ENCODE peak calls at places on chromosomes 11 and 22, in nine cellular contexts. K is hepatocyte; A is esophagus squamous epithelium; Z is AG04449; V is fibroblast of the aortic adventitia; L is activated CD8-positive, alpha-beta T cell treated with anti-CD3 and anti-CD28 coated beads for 36 hours; E is bronchial epithelial cell; M is fibroblast of lung; N is tibial artery. S is an unnamed sample.

GRCh38 chr11:57568330-57568766 is 876 bp upstream of the UBE2L6 start:
- DNase-seq in Z (no peak), A (no peak), V (peak), N (peak), M (peak), E (peak), L (peak), K (peak), S (no peak)

GRCh38 chr22:31607696-31608095 is 54.3 kb downstream of the PISD start:
- DNase-seq in L (no peak), V (no peak), E (no peak), K (no peak), Z (no peak), M (no peak), N (no peak), A (no peak), S (no peak)

GRCh38 chr11:63705526-63705925 is 24.2 kb downstream of the RTN3 start:
- DNase-seq in K (no peak), A (no peak), L (no peak), N (no peak), Z (no peak), M (no peak), E (no peak), V (no peak), S (no peak)

GRCh38 chr11:5967708-5968107 is 586 bp downstream of the OR56A5 start:
- DNase-seq in L (no peak), A (no peak), M (no peak), Z (no peak), V (no peak), K (no peak), N (no peak), E (peak), S (no peak)

GRCh38 chr22:39091136-39092081 is 5.6 kb upstream of the APOBEC3H start:
- DNase-seq in N (no peak), L (no peak), E (no peak), V (no peak), Z (no peak), K (no peak), M (no peak), A (no peak), S (no peak)

GRCh38 chr11:5245155-5245554 is 4.5 kb downstream of the HBG1 start:
- DNase-seq in K (no peak), M (no peak), V (no peak), Z (no peak), E (no peak), A (no peak), N (no peak), L (no peak), S (no peak)

GRCh38 chr11:1773131-1773510 is 9.4 kb upstream of the CTSD start:
- DNase-seq in V (no peak), E (no peak), K (no peak), N (peak), Z (no peak), A (no peak), L (no peak), M (no peak), S (no peak)

GRCh38 chr11:32447252-32447651 is 11.9 kb upstream of the WT1 start:
- DNase-seq in K (no peak), M (no peak), V (no peak), L (no peak), E (no peak), A (no peak), N (no peak), Z (no peak), S (no peak)

GRCh38 chr11:59145534-59145933 is 2.9 kb downstream of the FAM111A start:
- DNase-seq in E (peak), A (no peak), K (no peak), M (no peak), V (peak), N (no peak), Z (peak), L (no peak), S (no peak)

GRCh38 chr11:69657911-69658605 is 17.1 kb downstream of the LTO1 start:
- DNase-seq in V (no peak), L (no peak), A (no peak), N (peak), K (peak), Z (no peak), M (peak), E (no peak), S (peak)
- TF ChIP-seq CTCF in V (no peak), L (no peak), A (no peak), N (no peak), K (no peak), Z (no peak), M (no peak), E (no peak), S (no peak)

DNA sequence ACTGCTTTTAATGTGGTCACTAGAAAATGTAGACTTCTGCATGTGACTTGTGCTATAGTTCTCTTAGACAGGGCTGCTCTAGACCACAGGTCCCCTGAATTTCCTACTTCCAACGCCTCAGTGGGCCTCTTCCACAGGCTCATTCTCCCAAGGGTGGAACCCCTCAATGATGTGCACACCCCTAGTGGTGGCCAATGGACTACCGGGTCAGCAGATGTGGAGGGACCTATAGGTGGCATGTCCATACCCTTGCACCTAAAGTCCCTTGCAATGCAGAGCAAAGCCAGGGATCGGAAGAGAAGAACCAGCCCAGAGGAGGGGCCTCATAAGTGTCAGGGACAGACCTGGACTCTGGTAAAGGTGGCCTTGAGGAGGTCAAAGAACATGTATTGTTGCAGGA is 20.0 kb downstream of the MMP13 start:
- DNase-seq in N (no peak), Z (no peak), A (no peak), V (no peak), L (no peak), M (no peak), E (no peak), K (no peak), S (no peak)
- TF ChIP-seq CTCF in N (no peak), Z (no peak), A (no peak), V (peak), L (no peak), M (peak), E (no peak), K (no peak), S (peak)

GRCh38 chr11:41201156-41201555 is 258.3 kb downstream of the LRRC4C start:
- DNase-seq in L (peak), M (peak), N (no peak), V (no peak), Z (no peak), A (no peak), E (peak), K (peak), S (peak)
- TF ChIP-seq CTCF in L (no peak), M (peak), N (no peak), V (no peak), Z (peak), A (peak), E (peak), K (peak), S (peak)

GRCh38 chr11:95704865-95705264 is 84.7 kb downstream of the FAM76B start:
- DNase-seq in N (no peak), K (no peak), M (no peak), L (no peak), V (no peak), A (no peak), E (no peak), Z (no peak), S (no peak)

GRCh38 chr11:95708681-95709080 is 80.9 kb downstream of the FAM76B start:
- DNase-seq in Z (no peak), M (no peak), V (no peak), N (no peak), L (no peak), K (no peak), A (no peak), E (no peak), S (no peak)

GRCh38 chr11:95706974-95707387 is 82.6 kb downstream of the FAM76B start:
- DNase-seq in L (no peak), N (no peak), K (no peak), A (no peak), E (no peak), V (no peak), M (no peak), Z (no peak), S (no peak)

GRCh38 chr11:95703059-95703458 is 86.5 kb downstream of the FAM76B start:
- DNase-seq in M (no peak), K (no peak), E (no peak), N (no peak), L (peak), Z (no peak), A (no peak), V (no peak), S (no peak)

GRCh38 chr11:95705485-95706124 is 84.0 kb downstream of the FAM76B start:
- DNase-seq in K (peak), N (peak), M (peak), L (peak), A (peak), V (peak), E (peak), Z (peak), S (peak)
- TF ChIP-seq CTCF in K (peak), N (peak), M (peak), L (peak), A (peak), V (peak), E (peak), Z (peak), S (peak)

DNA sequence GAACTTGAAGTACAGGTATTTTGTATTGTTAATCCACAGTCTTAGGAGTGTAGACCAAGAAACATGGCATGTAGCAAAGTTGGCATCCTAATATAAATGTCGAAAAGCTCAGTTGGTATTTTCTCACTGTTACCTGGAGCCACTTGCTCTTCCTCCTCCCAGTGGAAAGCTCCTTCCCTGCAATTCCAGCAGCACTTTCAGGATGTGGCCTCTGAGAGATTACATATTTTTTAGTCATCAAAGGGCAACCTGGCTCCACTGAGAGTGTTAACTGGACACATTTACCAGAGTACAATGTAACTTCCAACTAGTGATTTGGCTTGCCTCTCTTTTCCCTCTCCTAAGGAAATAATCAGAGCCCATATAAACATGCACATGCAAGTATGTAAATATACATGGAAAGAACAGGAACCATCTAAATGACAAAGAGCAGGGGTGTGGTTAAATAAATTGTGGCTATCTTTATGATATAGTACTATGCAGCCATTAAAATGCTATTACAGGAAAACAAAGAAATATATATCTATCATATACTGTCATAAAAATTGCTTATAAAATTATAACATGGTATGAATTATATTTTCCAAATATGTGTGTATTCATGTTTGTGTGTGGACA is 14.2 kb upstream of the EED start:
- DNase-seq in K (no peak), Z (no peak), L (no peak), V (no peak), A (no peak), E (peak), N (no peak), M (peak), S (no peak)
- TF ChIP-seq CTCF in K (no peak), Z (no peak), L (no peak), V (no peak), A (peak), E (no peak), N (no peak), M (no peak), S (no peak)

GRCh38 chr11:35781342-35782171 is 119.0 kb downstream of the TRIM44 start:
- DNase-seq in K (no peak), N (no peak), M (peak), A (no peak), L (no peak), Z (peak), E (peak), V (peak), S (no peak)
- TF ChIP-seq CTCF in K (no peak), N (no peak), M (no peak), A (no peak), L (no peak), Z (no peak), E (no peak), V (no peak), S (no peak)

GRCh38 chr11:65478411-65479183 is 20.2 kb upstream of the MALAT1 start:
- DNase-seq in M (peak), N (peak), L (no peak), E (no peak), A (no peak), Z (no peak), K (peak), V (peak), S (no peak)

GRCh38 chr11:65476632-65477270 is 22.1 kb upstream of the MALAT1 start:
- DNase-seq in K (peak), M (no peak), Z (no peak), N (peak), V (peak), A (no peak), L (no peak), E (no peak), S (no peak)

GRCh38 chr11:65473275-65473860 is 25.5 kb upstream of the MALAT1 start:
- DNase-seq in N (no peak), A (no peak), V (no peak), Z (no peak), K (no peak), M (peak), L (no peak), E (no peak), S (no peak)

GRCh38 chr11:65479184-65480145 is 19.4 kb upstream of the MALAT1 start:
- DNase-seq in K (peak), Z (peak), L (no peak), E (no peak), M (peak), N (peak), A (no peak), V (peak), S (no peak)

GRCh38 chr11:65477271-65478029 is 21.4 kb upstream of the MALAT1 start:
- DNase-seq in K (peak), V (peak), M (peak), A (peak), E (peak), Z (no peak), N (peak), L (peak), S (peak)
- TF ChIP-seq CTCF in K (no peak), V (no peak), M (no peak), A (no peak), E (no peak), Z (no peak), N (peak), L (no peak), S (no peak)

GRCh38 chr11:26134481-26135355 is 197.2 kb upstream of the ANO3 start:
- DNase-seq in N (no peak), V (peak), Z (no peak), E (peak), M (peak), L (no peak), K (peak), A (no peak), S (peak)
- TF ChIP-seq CTCF in N (no peak), V (peak), Z (peak), E (peak), M (peak), L (no peak), K (peak), A (no peak), S (no peak)

S was measured in endothelial cell.